ENCODE peak calls at places on chromosomes 13 and 19, in six cellular contexts. U is smooth muscle cell of the brain vasculature, A is cerebellar nuclear complex, L is left colon, M is AG09319, E is epithelial cell of esophagus. G is an unnamed sample.

GRCh38 chr19:47226426-47227346 is 4.3 kb downstream of the BBC3 start:
- DNase-seq in U (no peak), E (peak), L (peak), M (peak), A (no peak), G (peak)

GRCh38 chr13:112152846-112153245 is 85.9 kb downstream of the SOX1 start:
- DNase-seq in E (no peak), M (no peak), L (no peak), A (no peak), U (no peak), G (no peak)

GRCh38 chr19:48633148-48634035 is 3.8 kb downstream of the DBP start:
- DNase-seq in A (no peak), E (peak), M (no peak), L (peak), U (no peak), G (no peak)

GRCh38 chr13:109735567-109735966 is 50.8 kb downstream of the IRS2 start:
- DNase-seq in E (no peak), A (no peak), M (no peak), L (no peak), U (no peak), G (no peak)

GRCh38 chr13:65456150-65456912 is 1773.8 kb downstream of the PCDH9 start:
- DNase-seq in L (no peak), E (peak), A (no peak), M (no peak), U (no peak), G (peak)

GRCh38 chr13:26596458-26596857 is 39.0 kb downstream of the WASF3 start:
- DNase-seq in E (no peak), L (no peak), A (no peak), M (no peak), U (no peak), G (no peak)

GRCh38 chr13:90594694-90595093 is 752.8 kb upstream of the MIR17HG start:
- DNase-seq in A (no peak), E (peak), U (no peak), M (no peak), L (no peak), G (no peak)

GRCh38 chr13:89966524-89966923 is 1381.0 kb upstream of the MIR17HG start:
- DNase-seq in E (no peak), M (no peak), A (no peak), U (no peak), L (no peak), G (no peak)

GRCh38 chr13:55570371-55570770 is 1570.3 kb upstream of the PRR20A start:
- DNase-seq in M (no peak), U (no peak), E (no peak), L (no peak), A (no peak), G (no peak)

GRCh38 chr19:5865772-5866171 is 4.6 kb downstream of the FUT5 start:
- DNase-seq in M (no peak), A (no peak), E (no peak), L (no peak), U (no peak), G (no peak)